ENCODE peak calls at places on chromosomes 7 and 10, in seven cellular contexts. R is tibial nerve; B is prostate gland; U is brain microvascular endothelial cell; Z is CD8-positive, alpha-beta T cell; N is astrocyte; I is spleen. D is an unnamed sample. For H3K27me3, the result is how much of the 10 kb centered on the place peaks cover.

GRCh38 chr7:30800785-30801252 is 29.6 kb downstream of the MINDY4 start:
- DNase-seq in B (peak), U (peak), I (no peak), N (peak), R (peak), Z (peak), D (peak)

GRCh38 chr10:29613791-29614190 is 21.0 kb downstream of the SVIL start:
- DNase-seq in N (peak), U (peak), Z (no peak), B (no peak), R (no peak), I (no peak), D (no peak)

GRCh38 chr10:32298066-32298812 is 48.7 kb downstream of the EPC1 start:
- DNase-seq in U (peak), I (no peak), N (peak), Z (no peak), B (no peak), R (no peak), D (peak)

GRCh38 chr7:2729893-2730716 is 42.1 kb downstream of the AMZ1 start:
- DNase-seq in B (no peak), I (peak), Z (peak), R (no peak), N (peak), U (no peak), D (no peak)

GRCh38 chr7:75914655-75915415 is at the start of gene POR:
- DNase-seq in Z (peak), R (peak), N (peak), I (peak), U (peak), B (peak), D (peak)

GRCh38 chr7:129110575-129111376 is 33.7 kb upstream of the TSPAN33 start:
- DNase-seq in Z (no peak), U (no peak), I (no peak), R (no peak), B (no peak), N (no peak), D (peak)

GRCh38 chr7:131357282-131357880 is 29.7 kb downstream of the MKLN1 start:
- DNase-seq in U (no peak), B (no peak), N (peak), Z (no peak), R (no peak), I (no peak), D (no peak)

GRCh38 chr10:48383393-48383792 is 76.9 kb downstream of the MAPK8 start:
- DNase-seq in I (no peak), R (no peak), Z (no peak), N (peak), B (no peak), U (no peak), D (no peak)

GRCh38 chr7:113247198-113247597 is 128.8 kb upstream of the SMIM30 start:
- DNase-seq in U (no peak), I (no peak), R (no peak), Z (no peak), N (no peak), B (no peak), D (no peak)

GRCh38 chr7:146655928-146656797 is 539.6 kb downstream of the CNTNAP2 start:
- DNase-seq in U (no peak), R (no peak), Z (no peak), B (no peak), N (no peak), I (no peak), D (no peak)

GRCh38 chr7:116788542-116789197 is 73.7 kb upstream of the CAPZA2 start:
- DNase-seq in B (no peak), U (no peak), Z (no peak), R (no peak), I (no peak), N (no peak), D (no peak)

GRCh38 chr7:20647908-20648776 is 32.7 kb downstream of the ABCB5 start:
- DNase-seq in R (no peak), I (no peak), N (peak), U (no peak), Z (no peak), B (no peak), D (peak)

GRCh38 chr7:132410385-132410784 is 165.9 kb downstream of the PLXNA4 start:
- DNase-seq in Z (no peak), N (no peak), U (no peak), B (no peak), R (no peak), I (no peak), D (no peak)

GRCh38 chr10:1289591-1289990 is 233.4 kb downstream of the WDR37 start:
- DNase-seq in Z (no peak), U (no peak), I (no peak), N (no peak), B (no peak), R (no peak), D (peak)

GRCh38 chr10:49009231-49009979 is 69.8 kb upstream of the LRRC18 start:
- DNase-seq in U (no peak), B (no peak), Z (peak), R (no peak), I (no peak), N (no peak), D (no peak)

GRCh38 chr7:157877298-157877840 is 540.6 kb downstream of the DNAJB6 start:
- DNase-seq in R (no peak), I (peak), Z (no peak), N (no peak), B (no peak), U (no peak), D (no peak)

GRCh38 chr10:42652860-42653259 is 14.5 kb upstream of the ZNF33B start:
- DNase-seq in Z (no peak), U (no peak), R (no peak), I (no peak), B (no peak), N (no peak), D (no peak)

GRCh38 chr10:29634764-29635625 is at the start of gene SVIL:
- DNase-seq in U (peak), Z (no peak), B (peak), I (no peak), N (peak), R (peak), D (peak)

GRCh38 chr10:99389721-99390480 is 40.5 kb downstream of the GOT1 start:
- DNase-seq in B (no peak), U (no peak), N (no peak), Z (no peak), I (no peak), R (no peak), D (no peak)

GRCh38 chr10:8389630-8390029 is 335.1 kb downstream of the GATA3 start:
- DNase-seq in N (peak), B (no peak), Z (no peak), R (no peak), U (no peak), I (no peak), D (peak)

GRCh38 chr7:111763221-111763791 is 201.0 kb upstream of the IMMP2L start:
- DNase-seq in R (no peak), B (no peak), U (peak), N (peak), Z (no peak), I (no peak), D (peak)

GRCh38 chr7:154383045-154383444 is 330.8 kb downstream of the DPP6 start:
- DNase-seq in R (no peak), U (no peak), Z (no peak), I (no peak), B (no peak), N (no peak), D (no peak)

GRCh38 chr10:121080324-121080807 is 229.2 kb downstream of the WDR11 start:
- DNase-seq in Z (no peak), B (no peak), U (no peak), R (no peak), N (no peak), I (no peak), D (no peak)

GRCh38 chr7:157832866-157833607 is 496.2 kb downstream of the DNAJB6 start:
- DNase-seq in U (no peak), R (no peak), Z (no peak), I (peak), N (no peak), B (no peak), D (no peak)

GRCh38 chr10:43324847-43325246 is 46.6 kb upstream of the FXYD4 start:
- DNase-seq in Z (no peak), U (no peak), N (no peak), B (no peak), R (no peak), I (no peak), D (no peak)

GRCh38 chr7:146844405-146844804 is 727.8 kb downstream of the CNTNAP2 start:
- DNase-seq in R (no peak), B (no peak), N (no peak), Z (no peak), I (no peak), U (no peak), D (no peak)

DNA sequence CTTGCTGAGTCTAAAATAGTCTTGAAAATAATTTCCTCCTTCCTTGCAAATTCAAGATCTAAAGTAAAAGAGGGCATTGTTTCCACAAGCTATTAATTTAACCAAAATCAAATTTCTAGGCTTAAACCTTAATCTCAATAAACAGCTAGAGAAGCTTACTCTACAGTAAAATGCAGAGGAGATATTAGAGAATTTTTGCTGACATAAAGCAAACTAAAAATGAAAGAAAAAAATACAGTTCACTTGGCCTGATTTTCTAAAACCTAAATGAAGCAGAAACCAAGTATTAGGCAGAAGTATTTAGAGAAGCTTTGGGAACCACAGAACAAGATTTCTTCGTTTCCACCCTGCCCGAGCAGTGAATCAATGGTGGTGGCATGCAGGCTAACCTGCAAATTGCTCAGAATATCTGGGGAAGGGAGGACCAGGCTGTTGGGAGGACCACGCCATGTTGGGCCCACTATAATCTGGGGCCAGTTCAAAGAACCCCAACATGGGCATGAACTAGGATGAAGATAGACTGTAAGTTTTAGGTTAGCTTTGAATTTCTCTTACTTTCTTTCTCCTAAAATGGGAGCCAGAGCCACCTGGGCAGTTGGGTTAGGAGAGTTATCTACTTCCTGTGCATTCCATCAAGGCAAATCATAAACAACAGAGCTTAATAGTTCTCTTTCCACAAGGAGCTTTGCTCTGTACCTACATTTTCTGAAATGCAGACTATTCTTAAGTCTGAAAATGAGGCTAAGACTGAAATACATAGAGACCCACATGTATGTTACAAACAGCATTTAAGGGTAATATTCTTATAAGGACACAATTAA is 4.1 kb downstream of the LAMB1 start:
- DNase-seq in I (no peak), B (no peak), U (no peak), Z (no peak), N (no peak), R (no peak), D (peak)
- H3K4me3 ChIP-seq in I (peak), B (no peak), U (peak), Z (no peak), N (peak), R (no peak), D (no peak)

GRCh38 chr7:99876933-99877332 is at the start of gene OR2AE1:
- DNase-seq in R (no peak), U (no peak), Z (no peak), I (no peak), B (no peak), N (no peak), D (no peak)

GRCh38 chr7:99881370-99881769 is 4.5 kb upstream of the OR2AE1 start:
- DNase-seq in R (no peak), N (no peak), I (no peak), B (no peak), U (no peak), Z (no peak), D (no peak)

GRCh38 chr7:99876491-99876890 is 342 bp downstream of the OR2AE1 start:
- DNase-seq in Z (no peak), R (no peak), U (no peak), N (no peak), I (no peak), B (no peak), D (no peak)
- TF ChIP-seq CTCF in Z (no peak), R (no peak), U (no peak), N (no peak), I (no peak), B (no peak), D (no peak)

GRCh38 chr7:151827620-151828019 is 49.3 kb downstream of the PRKAG2 start:
- DNase-seq in N (no peak), U (no peak), R (no peak), B (no peak), I (no peak), Z (no peak), D (no peak)

GRCh38 chr7:151824285-151824950 is 52.5 kb downstream of the PRKAG2 start:
- DNase-seq in Z (no peak), B (no peak), N (no peak), I (peak), R (no peak), U (no peak), D (no peak)

GRCh38 chr7:151823783-151824182 is 53.1 kb downstream of the PRKAG2 start:
- DNase-seq in R (no peak), Z (no peak), I (no peak), U (no peak), N (no peak), B (no peak), D (no peak)

GRCh38 chr7:151822541-151823181 is 54.3 kb downstream of the PRKAG2 start:
- DNase-seq in B (no peak), U (no peak), N (no peak), R (no peak), Z (no peak), I (peak), D (no peak)

GRCh38 chr7:151825711-151826110 is 51.2 kb downstream of the PRKAG2 start:
- DNase-seq in I (no peak), U (no peak), B (no peak), Z (no peak), R (no peak), N (no peak), D (no peak)
- H3K27me3 ChIP-seq in I (under half), U (under half), B (under half), Z (under half), R (under half), N (under half), D (under half)

GRCh38 chr10:133355266-133355665 is 2.6 kb downstream of the FUOM start:
- DNase-seq in N (no peak), B (no peak), U (no peak), Z (no peak), I (no peak), R (no peak), D (no peak)

GRCh38 chr10:133356953-133357292 is 896 bp downstream of the FUOM start:
- DNase-seq in R (no peak), I (no peak), B (no peak), U (no peak), Z (no peak), N (no peak), D (no peak)

GRCh38 chr10:133355991-133356390 is 1.8 kb downstream of the FUOM start:
- DNase-seq in I (no peak), N (no peak), R (no peak), U (no peak), Z (no peak), B (no peak), D (no peak)

GRCh38 chr10:133357293-133358151 is at the start of gene FUOM:
- DNase-seq in Z (peak), B (no peak), N (peak), R (no peak), I (peak), U (peak), D (no peak)

GRCh38 chr10:133356549-133356948 is 1.3 kb downstream of the FUOM start:
- DNase-seq in U (no peak), Z (no peak), N (no peak), B (no peak), I (no peak), R (no peak), D (no peak)
- H3K4me3 ChIP-seq in U (peak), Z (no peak), N (peak), B (no peak), I (peak), R (peak), D (no peak)

GRCh38 chr10:58334817-58335305 is at the start of gene UBE2D1:
- DNase-seq in N (peak), R (peak), U (peak), I (peak), Z (peak), B (peak), D (peak)
- TF ChIP-seq CTCF in N (no peak), R (no peak), U (peak), I (peak), Z (no peak), B (no peak), D (no peak)

DNA sequence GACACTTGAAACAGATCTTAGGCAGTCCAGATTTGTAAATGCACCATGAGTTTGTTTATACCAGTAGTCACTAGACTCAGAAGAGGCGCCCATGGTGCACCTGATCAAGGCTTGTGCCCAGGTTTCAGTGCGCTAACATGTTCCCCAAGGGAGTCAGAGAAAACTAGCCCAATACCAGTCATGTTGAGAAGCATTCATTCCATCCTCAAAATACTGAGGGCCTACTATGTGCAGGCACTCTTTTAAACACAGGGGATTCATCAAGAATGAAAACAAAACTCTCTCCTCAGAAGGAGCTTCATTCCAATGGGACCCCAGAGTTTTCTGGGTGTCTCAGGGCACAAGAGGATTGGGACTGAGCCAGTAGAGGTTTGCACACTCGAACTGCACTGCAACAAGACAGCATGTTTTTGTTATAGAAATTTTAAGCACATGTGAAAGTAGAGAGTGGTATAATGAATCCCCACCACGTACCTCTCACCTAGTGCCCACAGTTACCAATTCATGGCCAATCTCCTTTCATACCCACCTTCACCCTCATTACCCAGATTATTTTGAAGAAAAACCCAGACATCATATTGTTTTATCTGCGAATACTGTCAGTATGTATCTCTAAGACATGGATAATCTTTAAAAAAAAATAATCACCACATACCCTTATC is 55.0 kb upstream of the ARID5B start:
- DNase-seq in I (no peak), B (no peak), R (no peak), U (no peak), N (no peak), Z (no peak), D (no peak)
- H3K27me3 ChIP-seq in I (under half), B (under half), R (under half), U (under half), N (under half), Z (under half), D (under half)

GRCh38 chr10:10293431-10293830 is 724.2 kb upstream of the CELF2 start:
- DNase-seq in B (no peak), R (no peak), U (peak), I (no peak), Z (no peak), N (no peak), D (no peak)

GRCh38 chr10:10295537-10295936 is 722.1 kb upstream of the CELF2 start:
- DNase-seq in U (no peak), N (no peak), I (no peak), Z (no peak), R (no peak), B (no peak), D (no peak)

DNA sequence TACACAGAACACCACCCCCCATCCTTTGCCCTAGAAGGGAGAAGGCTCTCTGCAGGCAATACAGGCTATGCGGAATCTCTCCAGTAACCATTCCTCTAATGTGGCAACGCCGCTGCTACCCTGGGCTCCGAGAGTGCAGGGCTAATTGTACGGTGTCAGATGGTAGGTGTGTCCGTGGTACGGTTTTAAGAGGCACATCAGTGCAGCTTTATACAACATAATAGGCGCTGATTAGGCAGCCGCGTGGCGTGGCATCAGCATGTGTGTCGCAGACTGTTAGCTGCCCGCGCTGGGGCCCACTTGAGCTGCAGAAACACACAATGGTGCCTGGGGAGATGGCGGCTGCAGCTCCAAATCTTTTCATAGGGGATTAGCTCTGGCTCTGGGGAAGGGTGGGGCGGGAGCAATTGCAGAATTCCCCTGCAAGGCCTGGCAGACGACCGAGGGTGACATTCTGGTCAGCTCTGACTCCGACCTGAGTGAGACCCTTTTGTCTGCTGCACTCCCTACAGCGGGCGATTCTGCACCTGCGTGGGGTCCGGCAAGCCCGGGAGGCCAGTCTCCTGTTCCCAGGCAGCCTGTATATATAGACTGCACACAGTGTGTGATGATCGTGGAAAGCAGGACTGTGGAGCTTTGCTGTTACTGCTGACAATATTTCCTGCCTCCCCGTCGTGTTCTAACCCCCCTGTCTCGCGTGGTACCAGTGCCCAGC is 722.7 kb upstream of the CELF2 start:
- DNase-seq in U (no peak), B (no peak), Z (no peak), N (no peak), R (no peak), I (no peak), D (no peak)
- H3K4me3 ChIP-seq in U (no peak), B (no peak), Z (no peak), N (peak), R (no peak), I (no peak), D (no peak)

GRCh38 chr7:26680616-26681015 is 183.8 kb downstream of the SKAP2 start:
- DNase-seq in B (no peak), N (no peak), Z (no peak), I (no peak), R (no peak), U (no peak), D (no peak)

GRCh38 chr7:26685636-26686035 is 178.8 kb downstream of the SKAP2 start:
- DNase-seq in N (no peak), B (no peak), I (no peak), Z (no peak), R (no peak), U (no peak), D (no peak)

GRCh38 chr7:26683277-26683676 is 181.1 kb downstream of the SKAP2 start:
- DNase-seq in I (no peak), Z (no peak), R (no peak), N (no peak), U (no peak), B (no peak), D (no peak)

GRCh38 chr7:26684447-26684846 is 179.9 kb downstream of the SKAP2 start:
- DNase-seq in I (no peak), Z (no peak), R (no peak), B (no peak), U (no peak), N (no peak), D (no peak)

GRCh38 chr7:26681819-26682418 is 182.5 kb downstream of the SKAP2 start:
- DNase-seq in Z (no peak), I (no peak), R (peak), N (no peak), B (no peak), U (no peak), D (peak)
- TF ChIP-seq CTCF in Z (peak), I (peak), R (peak), N (peak), B (peak), U (peak), D (peak)

D was measured in bronchial epithelial cell.